ENCODE peak calls at places on chromosomes 5 and 9, in seven cellular contexts. V is stimulated activated CD4-positive, alpha-beta T cell treated with anti-CD3 and anti-CD28 coated beads, Interleukin-4, amount 100 ng/mL, for 24 hours; M is T follicular helper cell; C is midbrain; I is GM23338; Z is amniotic stem cell; F is C1 segment of cervical spinal cord. R is an unnamed sample.

GRCh38 chr5:28403846-28404245 is 1365.5 kb upstream of the CDH9 start:
- DNase-seq in V (no peak), M (no peak), C (no peak), I (peak; percentile 27), Z (no peak), F (no peak), R (peak; percentile 90)

GRCh38 chr9:104743377-104743985 is 4.0 kb upstream of the NIPSNAP3A start:
- DNase-seq in V (peak; percentile 35), M (no peak), C (peak; percentile 78), I (peak; percentile 67), Z (no peak), F (no peak), R (peak; percentile 68)

GRCh38 chr5:122130152-122130551 is 806 bp downstream of the ZNF474 start:
- DNase-seq in V (no peak), M (no peak), C (no peak), I (peak; percentile 32), Z (no peak), F (no peak), R (peak; percentile 66)

GRCh38 chr9:34701769-34702736 is 7.9 kb downstream of the CCL21 start:
- DNase-seq in V (peak; percentile 86), M (peak; percentile 72), C (peak; percentile 87), I (peak; percentile 81), Z (peak; percentile 59), F (peak; percentile 76), R (peak; percentile 76)

GRCh38 chr9:113541019-113541900 is 77.7 kb downstream of the RGS3 start:
- DNase-seq in V (no peak), M (no peak), C (peak; percentile 71), I (peak; percentile 80), Z (no peak), F (no peak), R (peak; percentile 97)

GRCh38 chr9:124776952-124777645 is at the start of gene OLFML2A:
- DNase-seq in V (peak; percentile 10), M (no peak), C (no peak), I (peak; percentile 74), Z (no peak), F (no peak), R (no peak)

GRCh38 chr5:134177197-134178171 is 734 bp upstream of the SKP1 start:
- DNase-seq in V (no peak), M (no peak), C (peak; percentile 80), I (peak; percentile 86), Z (peak; percentile 42), F (no peak), R (peak; percentile 85)

GRCh38 chr9:108168451-108168850 is 678.9 kb upstream of the KLF4 start:
- DNase-seq in V (no peak), M (no peak), C (no peak), I (no peak), Z (peak; percentile 48), F (no peak), R (no peak)

GRCh38 chr9:114902773-114903589 is 27.4 kb downstream of the TNFSF8 start:
- DNase-seq in V (peak; percentile 57), M (peak; percentile 32), C (no peak), I (no peak), Z (no peak), F (no peak), R (no peak)

GRCh38 chr9:113317777-113318176 is 14.6 kb upstream of the RNF183 start:
- DNase-seq in V (no peak), M (no peak), C (no peak), I (no peak), Z (no peak), F (no peak), R (no peak)

GRCh38 chr5:178435321-178436238 is 154.6 kb downstream of the COL23A1 start:
- DNase-seq in V (no peak), M (no peak), C (no peak), I (no peak), Z (no peak), F (no peak), R (no peak)

GRCh38 chr5:1375871-1376850 is 31.3 kb upstream of the CLPTM1L start:
- DNase-seq in V (no peak), M (no peak), C (no peak), I (no peak), Z (no peak), F (no peak), R (no peak)

GRCh38 chr5:80346055-80346454 is 26.3 kb downstream of the SPZ1 start:
- DNase-seq in V (peak; percentile 17), M (no peak), C (peak; percentile 18), I (peak; percentile 77), Z (no peak), F (no peak), R (peak; percentile 72)

GRCh38 chr9:135339378-135339973 is 140.1 kb upstream of the PPP1R26 start:
- DNase-seq in V (no peak), M (no peak), C (no peak), I (no peak), Z (no peak), F (no peak), R (no peak)

GRCh38 chr5:68436686-68437520 is 221.3 kb downstream of the PIK3R1 start:
- DNase-seq in V (no peak), M (no peak), C (no peak), I (no peak), Z (no peak), F (no peak), R (peak; percentile 83)